ENCODE peak calls at places on chromosomes 1 and 21, in eight cellular contexts. H, X, D, S, U, W, K and R are unnamed samples.

GRCh38 chr1:204730826-204731459 is 45.4 kb upstream of the LRRN2 start:
- DNase-seq in H (no peak), X (no peak), D (no peak), S (no peak), U (no peak), W (no peak), K (no peak), R (no peak)

GRCh38 chr1:38489844-38490270 is 369.7 kb downstream of the RRAGC start:
- DNase-seq in H (no peak), X (peak), D (no peak), S (peak), U (no peak), W (peak), K (no peak), R (peak)

GRCh38 chr1:87134061-87134460 is 194.6 kb upstream of the LMO4 start:
- DNase-seq in H (no peak), X (no peak), D (no peak), S (no peak), U (no peak), W (no peak), K (peak), R (no peak)

GRCh38 chr1:159991513-159991912 is 37.5 kb upstream of the SLAMF9 start:
- DNase-seq in H (no peak), X (no peak), D (peak), S (no peak), U (peak), W (peak), K (no peak), R (peak)

GRCh38 chr21:45502006-45502345 is 40.3 kb downstream of the SLC19A1 start:
- DNase-seq in H (no peak), X (no peak), D (no peak), S (no peak), U (no peak), W (no peak), K (no peak), R (no peak)

GRCh38 chr1:118371612-118372011 is 186.6 kb upstream of the SPAG17 start:
- DNase-seq in H (no peak), X (no peak), D (no peak), S (no peak), U (no peak), W (no peak), K (no peak), R (no peak)

GRCh38 chr1:179314928-179315327 is 21.3 kb downstream of the SOAT1 start:
- DNase-seq in H (no peak), X (no peak), D (no peak), S (no peak), U (no peak), W (no peak), K (no peak), R (no peak)

GRCh38 chr1:184065559-184065958 is 14.0 kb downstream of the TSEN15 start:
- DNase-seq in H (no peak), X (no peak), D (no peak), S (no peak), U (no peak), W (no peak), K (no peak), R (no peak)

GRCh38 chr1:150148834-150149489 is 754 bp upstream of the PLEKHO1 start:
- DNase-seq in H (peak), X (no peak), D (no peak), S (no peak), U (no peak), W (no peak), K (no peak), R (no peak)

GRCh38 chr1:154609398-154610380 is 1.7 kb upstream of the ADAR start:
- DNase-seq in H (no peak), X (no peak), D (no peak), S (no peak), U (peak), W (no peak), K (no peak), R (peak)

DNA sequence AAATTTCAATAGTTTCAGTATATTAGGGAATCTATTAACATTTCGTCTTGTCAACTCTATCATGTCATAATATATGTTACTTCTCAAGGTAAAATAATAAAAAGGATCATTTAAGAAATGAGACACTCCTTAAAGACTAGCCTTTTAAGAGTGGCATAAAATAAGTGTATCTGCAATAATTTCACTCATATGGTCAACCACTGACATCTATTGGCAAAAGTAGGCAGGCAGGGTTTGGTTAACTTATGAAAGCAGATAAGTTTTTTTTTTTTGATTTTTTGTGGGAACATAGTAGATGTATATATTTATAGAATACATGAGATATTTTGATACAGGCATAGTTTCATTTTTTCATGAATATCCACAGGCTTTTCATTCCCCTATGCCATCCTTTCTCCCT is 5.5 kb upstream of the RGS21 start:
- DNase-seq in H (no peak), X (peak), D (no peak), S (no peak), U (no peak), W (no peak), K (peak), R (peak)
- TF ChIP-seq CTCF in H (no peak), X (peak), D (no peak), S (peak), U (peak), W (peak), K (peak), R (peak)

DNA sequence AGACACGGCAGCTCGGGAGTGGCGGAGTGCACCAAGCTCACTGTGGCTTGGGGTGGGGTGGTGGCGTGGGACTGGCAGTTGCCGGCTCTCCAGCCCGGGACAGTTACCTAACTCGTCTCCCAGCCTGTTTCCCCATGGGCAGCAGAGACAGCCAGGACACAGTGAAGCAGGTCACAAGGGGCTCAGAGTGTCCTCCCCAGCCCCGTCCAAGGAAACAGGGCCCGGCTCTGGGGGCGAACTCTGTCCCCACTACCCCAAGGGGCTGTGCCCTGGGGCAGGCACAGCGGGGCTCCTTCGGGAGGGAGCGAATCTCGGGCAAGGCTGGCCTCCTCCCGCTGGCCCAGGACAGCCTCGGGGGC is 762 bp downstream of the GPR157 start:
- DNase-seq in H (peak), X (no peak), D (no peak), S (peak), U (no peak), W (peak), K (no peak), R (no peak)
- H3K4me3 ChIP-seq in H (peak), X (peak), D (peak), S (peak), U (peak), W (peak), K (peak), R (peak)

GRCh38 chr1:174883361-174883760 is 116.4 kb upstream of the CACYBP start:
- DNase-seq in H (no peak), X (peak), D (no peak), S (no peak), U (no peak), W (no peak), K (peak), R (peak)
- TF ChIP-seq CTCF in H (no peak), X (peak), D (no peak), S (no peak), U (no peak), W (peak), K (no peak), R (no peak)

DNA sequence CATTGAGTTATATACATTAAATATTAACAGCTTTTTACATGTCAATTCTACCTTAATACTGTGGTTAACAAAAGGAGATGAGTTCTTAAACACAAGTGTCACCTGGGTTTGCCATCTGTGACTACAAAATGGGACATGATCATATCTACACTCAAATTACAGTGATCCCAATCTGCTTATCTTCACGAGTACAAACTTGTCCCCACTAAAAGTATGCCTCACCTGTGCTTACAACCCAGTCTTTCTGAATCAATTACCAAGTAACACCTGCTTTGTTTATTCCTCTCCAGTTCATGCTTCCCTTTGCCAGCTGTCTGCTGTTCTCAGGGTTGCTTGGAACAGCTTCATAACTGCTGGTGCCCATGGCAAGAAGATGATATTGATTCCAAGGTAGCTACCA is 8.8 kb downstream of the CD1E start:
- DNase-seq in H (no peak), X (no peak), D (no peak), S (no peak), U (no peak), W (no peak), K (no peak), R (no peak)
- H3K4me3 ChIP-seq in H (no peak), X (no peak), D (no peak), S (no peak), U (no peak), W (no peak), K (no peak), R (no peak)

GRCh38 chr1:17471393-17471792 is 31.9 kb upstream of the RCC2 start:
- DNase-seq in H (no peak), X (no peak), D (no peak), S (no peak), U (no peak), W (no peak), K (no peak), R (no peak)
- TF ChIP-seq CTCF in H (no peak), X (no peak), D (no peak), S (no peak), U (no peak), W (no peak), K (no peak), R (no peak)